ENCODE peak calls at places on chromosomes 5 and 9, in four cellular contexts. K, A, R and C are unnamed samples.

GRCh38 chr5:145557345-145557744 is 277.8 kb downstream of the PRELID2 start:
- DNase-seq in K (no peak), A (no peak), R (no peak), C (no peak)

GRCh38 chr9:79152306-79152705 is 419.5 kb upstream of the TLE4 start:
- DNase-seq in K (no peak), A (no peak), R (no peak), C (no peak)

GRCh38 chr5:171420429-171421231 is 1.2 kb downstream of the FGF18 start:
- DNase-seq in K (peak), A (no peak), R (no peak), C (no peak)

GRCh38 chr5:93578813-93579560 is 2.0 kb downstream of the NR2F1-AS1 start:
- DNase-seq in K (peak), A (no peak), R (no peak), C (no peak)

GRCh38 chr5:75640395-75640794 is 29.1 kb downstream of the ANKDD1B start:
- DNase-seq in K (no peak), A (no peak), R (no peak), C (no peak)

GRCh38 chr5:120396186-120396585 is 67.9 kb upstream of the PRR16 start:
- DNase-seq in K (no peak), A (no peak), R (no peak), C (no peak)

GRCh38 chr5:52829664-52830063 is 41.9 kb downstream of the ITGA1 start:
- DNase-seq in K (no peak), A (no peak), R (no peak), C (no peak)

GRCh38 chr9:129735546-129735945 is 17.3 kb downstream of the PTGES start:
- DNase-seq in K (no peak), A (no peak), R (no peak), C (no peak)

GRCh38 chr9:79134654-79135053 is 437.1 kb upstream of the TLE4 start:
- DNase-seq in K (no peak), A (no peak), R (no peak), C (no peak)